ENCODE peak calls at places on chromosome 9, in ten cellular contexts. D is ovary, R is tibial artery, K is RWPE2, G is vagina, J is OCI-LY7, I is fibroblast of lung, M is MM.1S, V is tibial nerve, E is PC-3. T is an unnamed sample. For H3K36me3, the result is how much of the 10 kb centered on the place peaks cover.

GRCh38 chr9:23117621-23118020 is 671.0 kb downstream of the DMRTA1 start:
- DNase-seq in M (no peak), D (no peak), J (no peak), V (no peak), E (peak), G (no peak), K (no peak), I (peak), R (no peak), T (no peak)

GRCh38 chr9:19999491-20000057 is 210.7 kb upstream of the SLC24A2 start:
- DNase-seq in R (no peak), M (no peak), D (no peak), V (no peak), J (no peak), E (peak), I (peak), K (peak), G (no peak), T (peak)

GRCh38 chr9:32136700-32137339 is 247.6 kb upstream of the ACO1 start:
- DNase-seq in D (no peak), M (no peak), K (no peak), I (no peak), J (no peak), E (no peak), R (no peak), V (no peak), G (no peak), T (no peak)

GRCh38 chr9:114057161-114057560 is 20.9 kb downstream of the AMBP start:
- DNase-seq in E (no peak), V (no peak), G (no peak), D (no peak), R (no peak), I (no peak), J (no peak), M (no peak), K (no peak), T (no peak)

GRCh38 chr9:134889386-134890214 is 9.0 kb downstream of the FCN2 start:
- DNase-seq in G (peak), E (no peak), V (no peak), J (peak), R (no peak), K (no peak), D (peak), I (no peak), M (no peak), T (no peak)

GRCh38 chr9:121360975-121361374 is 9.1 kb downstream of the STOM start:
- DNase-seq in J (no peak), E (peak), K (no peak), V (no peak), R (no peak), M (no peak), I (peak), D (no peak), G (no peak), T (no peak)

GRCh38 chr9:107274953-107275422 is 8.1 kb upstream of the RAD23B start:
- DNase-seq in J (no peak), D (no peak), V (no peak), G (no peak), I (peak), E (peak), K (no peak), M (no peak), R (no peak), T (no peak)

GRCh38 chr9:37972346-37972745 is 68.4 kb upstream of the SLC25A51 start:
- DNase-seq in J (no peak), R (no peak), K (peak), M (no peak), V (no peak), E (no peak), D (no peak), I (peak), G (no peak), T (no peak)

GRCh38 chr9:38047301-38048251 is 21.5 kb downstream of the SHB start:
- DNase-seq in E (peak), D (no peak), J (no peak), R (no peak), K (peak), V (no peak), I (peak), G (no peak), M (no peak), T (no peak)

GRCh38 chr9:130212543-130213297 is 40.5 kb downstream of the NCS1 start:
- DNase-seq in J (no peak), G (no peak), I (no peak), E (no peak), R (no peak), V (no peak), K (no peak), M (no peak), D (no peak), T (no peak)

GRCh38 chr9:34279431-34279830 is 49.6 kb downstream of the KIF24 start:
- DNase-seq in R (no peak), V (no peak), G (no peak), I (no peak), K (no peak), E (peak), D (no peak), M (no peak), J (no peak), T (no peak)

GRCh38 chr9:90873422-90873821 is 71.8 kb downstream of the SYK start:
- DNase-seq in J (no peak), I (no peak), G (no peak), E (no peak), D (no peak), V (no peak), M (no peak), K (no peak), R (no peak), T (no peak)

GRCh38 chr9:90868555-90868954 is 66.9 kb downstream of the SYK start:
- DNase-seq in J (no peak), G (no peak), K (no peak), R (no peak), E (no peak), V (no peak), M (no peak), D (no peak), I (no peak), T (no peak)

GRCh38 chr9:90872835-90873294 is 71.2 kb downstream of the SYK start:
- DNase-seq in V (no peak), R (no peak), G (no peak), D (no peak), E (no peak), M (no peak), K (no peak), J (no peak), I (no peak), T (no peak)

GRCh38 chr9:90871327-90871935 is 69.8 kb downstream of the SYK start:
- DNase-seq in V (no peak), M (no peak), E (no peak), D (no peak), I (no peak), J (no peak), R (no peak), G (no peak), K (no peak), T (no peak)

DNA sequence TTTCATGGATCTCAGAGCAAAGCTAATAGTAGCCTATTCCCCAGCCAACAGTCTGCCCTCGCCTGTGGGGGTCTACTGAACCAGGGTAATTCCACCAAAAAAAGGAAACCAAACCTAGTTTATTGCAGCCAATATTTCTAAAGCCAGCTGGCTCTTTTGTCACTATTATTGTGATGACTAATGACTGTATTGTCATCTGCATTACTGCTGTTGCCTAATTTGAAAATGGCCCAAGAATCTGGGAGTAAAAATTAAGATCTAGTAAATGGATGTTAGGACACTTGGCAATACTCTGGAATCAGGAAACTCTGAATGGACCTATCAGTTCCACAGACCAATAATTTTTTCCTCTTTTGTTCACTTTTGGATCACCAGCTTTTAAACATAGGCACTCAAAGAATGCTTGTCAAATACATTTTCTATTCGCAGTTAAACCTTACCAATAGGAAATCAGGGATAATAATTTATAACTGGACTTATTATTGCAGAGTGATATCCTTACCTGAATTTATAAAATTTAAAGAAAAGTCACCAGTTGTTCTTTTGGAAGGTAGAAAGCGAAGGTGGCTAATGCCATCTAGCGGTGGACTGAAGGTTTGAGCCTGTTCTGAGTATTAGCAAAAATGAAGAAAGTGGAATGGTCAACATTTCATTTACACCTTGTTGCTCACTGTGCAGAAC is 69.2 kb downstream of the SYK start:
- DNase-seq in R (no peak), V (no peak), E (peak), I (peak), M (peak), D (no peak), J (peak), G (no peak), K (no peak), T (no peak)
- H3K36me3 ChIP-seq in R (under half), V (under half), E (under half), I (under half), M (under half), D (under half), J (half or more), G (under half), K (under half), T (under half)

GRCh38 chr9:6552033-6552737 is 93.3 kb downstream of the GLDC start:
- DNase-seq in K (no peak), G (no peak), J (no peak), E (peak), R (no peak), I (peak), D (no peak), V (no peak), M (no peak), T (no peak)

GRCh38 chr9:6551126-6551525 is 94.4 kb downstream of the GLDC start:
- DNase-seq in M (no peak), D (no peak), K (no peak), E (no peak), R (no peak), J (no peak), I (no peak), G (no peak), V (no peak), T (no peak)

GRCh38 chr9:6552738-6553121 is 92.8 kb downstream of the GLDC start:
- DNase-seq in V (no peak), J (no peak), G (no peak), E (no peak), R (no peak), M (no peak), I (peak), D (no peak), K (no peak), T (no peak)

GRCh38 chr9:6545017-6545691 is 100.4 kb downstream of the GLDC start:
- DNase-seq in E (peak), J (no peak), V (no peak), D (no peak), I (peak), M (no peak), G (no peak), K (no peak), R (no peak), T (no peak)

DNA sequence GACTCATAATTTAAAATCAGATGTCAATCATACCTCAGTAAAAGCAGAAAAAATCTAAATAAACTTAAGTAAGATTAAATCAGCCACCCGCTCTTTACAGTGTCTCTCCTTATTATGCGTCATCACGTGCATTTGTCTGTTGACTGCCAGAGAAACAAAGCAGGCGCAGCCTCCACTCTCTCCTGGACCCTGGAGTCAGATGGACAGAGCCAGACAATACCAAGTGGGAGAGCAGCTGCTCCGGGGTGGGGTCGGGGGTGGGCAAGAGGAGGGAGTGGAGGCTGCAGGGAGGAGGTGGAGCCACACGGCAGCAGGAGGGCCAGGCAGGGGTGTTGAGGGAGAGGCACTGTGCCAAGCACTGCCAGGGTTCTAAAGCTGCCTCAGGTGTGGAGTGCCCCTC is 96.4 kb downstream of the GLDC start:
- DNase-seq in M (no peak), J (no peak), G (no peak), E (no peak), D (no peak), K (no peak), V (no peak), I (peak), R (no peak), T (no peak)
- H3K4me3 ChIP-seq in M (no peak), J (no peak), G (no peak), E (no peak), D (no peak), K (no peak), V (no peak), I (no peak), R (no peak), T (no peak)

DNA sequence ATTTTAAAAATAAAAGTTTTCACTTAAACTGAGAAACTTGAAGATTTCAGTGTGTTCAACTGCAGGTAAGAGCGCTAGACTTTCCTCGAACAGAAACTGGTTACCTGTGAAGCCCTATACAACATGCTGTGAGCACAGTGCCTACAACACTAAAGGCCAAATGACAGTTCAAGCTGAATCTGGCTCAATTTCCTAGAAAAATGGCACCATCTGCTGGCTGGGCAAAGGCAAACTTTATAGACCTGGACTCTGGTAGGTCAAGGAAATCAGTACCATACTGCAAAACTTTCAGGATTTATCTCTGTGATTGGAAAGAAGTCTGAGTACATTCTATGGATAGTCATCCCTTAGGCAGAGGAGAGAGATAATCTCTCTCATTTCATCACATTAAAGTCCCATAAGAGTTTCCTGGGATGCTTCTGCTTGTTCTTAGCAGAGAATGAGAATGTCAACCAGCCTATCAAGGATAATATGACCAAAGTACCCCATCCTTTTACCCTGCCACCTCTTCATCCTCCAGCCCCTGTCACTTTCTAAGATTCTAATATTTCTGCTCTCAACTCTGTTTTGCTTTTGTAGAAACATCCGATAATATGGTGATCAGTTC is 31.8 kb upstream of the FOXB2 start:
- DNase-seq in M (peak), G (no peak), R (no peak), K (no peak), I (peak), J (peak), D (no peak), V (no peak), E (peak), T (no peak)
- TF ChIP-seq CTCF in M (peak), G (no peak), R (peak), K (peak), I (peak), J (peak), D (no peak), V (no peak), E (peak), T (peak)

GRCh38 chr9:96766199-96766598 is 11.7 kb downstream of the ZNF510 start:
- DNase-seq in D (no peak), E (no peak), M (no peak), V (no peak), K (no peak), R (no peak), G (no peak), I (no peak), J (no peak), T (no peak)
- H3K36me3 ChIP-seq in D (under half), E (half or more), M (under half), V (half or more), K (half or more), R (half or more), G (under half), I (under half), J (half or more), T (under half)

DNA sequence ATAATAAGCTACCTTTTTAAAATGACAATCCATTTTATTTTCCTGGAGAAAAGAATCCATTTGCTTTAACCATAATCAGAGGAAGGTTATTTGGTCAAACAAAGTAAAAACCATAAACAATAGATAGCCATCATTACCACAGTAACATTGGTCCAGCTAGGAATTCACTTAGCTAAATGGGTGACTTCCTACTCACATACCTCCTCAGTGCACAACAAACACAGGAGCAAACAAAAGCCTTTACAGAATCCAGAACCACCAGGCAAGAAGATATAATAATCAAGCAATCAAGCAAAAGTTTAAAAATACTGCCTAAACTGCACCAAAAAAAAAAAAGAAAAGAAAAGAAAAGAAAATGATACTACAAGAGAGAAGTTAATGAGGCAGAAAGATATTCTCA is 949 bp upstream of the IFNK start:
- DNase-seq in J (no peak), K (no peak), E (no peak), M (no peak), R (no peak), I (no peak), V (no peak), D (no peak), G (no peak), T (no peak)
- H3K4me3 ChIP-seq in J (no peak), K (no peak), E (no peak), M (no peak), R (no peak), I (no peak), V (no peak), D (no peak), G (no peak), T (no peak)